ENCODE peak calls at places on chromosomes 16 and 17, in eight cellular contexts. E is IMR-90, K is H1, H is HepG2, Z is A549, M is SK-N-SH, L is GM12878, I is K562. G is an unnamed sample.

GRCh38 chr16:85304337-85304736 is 192.1 kb upstream of the CIBAR2 start:
- DNase-seq in K (no peak), H (no peak), I (no peak), M (no peak), E (no peak), Z (no peak), L (no peak), G (no peak)

GRCh38 chr17:75826561-75827290 is 17.5 kb downstream of the UNC13D start:
- DNase-seq in K (no peak), E (no peak), I (no peak), M (no peak), Z (no peak), L (no peak), H (peak; percentile 48), G (no peak)

GRCh38 chr17:74190154-74190553 is 13.3 kb upstream of the RPL38 start:
- DNase-seq in M (peak; percentile 90), E (peak; percentile 61), H (peak; percentile 44), I (peak; percentile 84), L (no peak), Z (peak; percentile 73), K (no peak), G (no peak)

GRCh38 chr16:62190426-62190825 is 154.2 kb upstream of the CDH8 start:
- DNase-seq in E (no peak), H (peak; percentile 24), L (no peak), K (no peak), Z (peak; percentile 14), M (peak; percentile 31), I (peak; percentile 8), G (no peak)

GRCh38 chr17:55348749-55349354 is 72.8 kb downstream of the MMD start:
- DNase-seq in H (peak; percentile 69), L (no peak), Z (peak; percentile 66), M (peak; percentile 57), I (peak; percentile 43), K (no peak), E (peak; percentile 43), G (peak; percentile 31)

GRCh38 chr17:73342057-73342522 is 30.3 kb upstream of the CDC42EP4 start:
- DNase-seq in L (peak; percentile 20), H (no peak), K (peak; percentile 70), E (peak; percentile 88), I (no peak), Z (peak; percentile 93), M (peak; percentile 69), G (peak; percentile 75)

GRCh38 chr16:17921357-17921978 is 415.1 kb downstream of the NPIPA8 start:
- DNase-seq in H (peak; percentile 64), K (peak; percentile 34), I (peak; percentile 65), Z (peak; percentile 14), E (no peak), M (peak; percentile 6), L (no peak), G (peak; percentile 71)

GRCh38 chr17:64354396-64354795 is 36.3 kb downstream of the PECAM1 start:
- DNase-seq in L (no peak), H (no peak), K (no peak), Z (no peak), M (no peak), E (no peak), I (no peak), G (no peak)

GRCh38 chr17:28499684-28500357 is 6.3 kb upstream of the FOXN1 start:
- DNase-seq in M (no peak), Z (no peak), K (no peak), I (no peak), L (no peak), E (no peak), H (no peak), G (no peak)

GRCh38 chr17:76432712-76433336 is 20.1 kb downstream of the UBE2O start:
- DNase-seq in H (peak; percentile 41), L (no peak), M (no peak), K (no peak), I (no peak), E (peak; percentile 49), Z (peak; percentile 40), G (no peak)

GRCh38 chr17:78486228-78486802 is 90.9 kb downstream of the DNAH17 start:
- DNase-seq in L (no peak), K (no peak), H (no peak), Z (no peak), E (no peak), I (no peak), M (no peak), G (no peak)

GRCh38 chr16:768428-768827 is 7.9 kb downstream of the MSLN start:
- DNase-seq in E (no peak), M (no peak), L (no peak), Z (no peak), K (no peak), H (no peak), I (no peak), G (no peak)

GRCh38 chr17:17344507-17345293 is 41.5 kb downstream of the NT5M start:
- DNase-seq in I (no peak), E (no peak), H (peak; percentile 68), M (no peak), Z (no peak), L (no peak), K (no peak), G (no peak)

GRCh38 chr17:66417300-66417719 is 114.9 kb downstream of the PRKCA start:
- DNase-seq in H (peak; percentile 59), Z (no peak), M (no peak), I (no peak), E (no peak), K (no peak), L (no peak), G (no peak)

GRCh38 chr16:15548482-15548891 is 94.5 kb downstream of the MARF1 start:
- DNase-seq in I (no peak), L (peak; percentile 15), K (no peak), Z (peak; percentile 30), M (no peak), H (peak; percentile 45), E (peak; percentile 16), G (no peak)

GRCh38 chr17:75289832-75290337 is 652 bp upstream of the SLC25A19 start:
- DNase-seq in K (no peak), Z (peak; percentile 70), I (no peak), M (no peak), H (no peak), L (peak; percentile 71), E (peak; percentile 60), G (no peak)

GRCh38 chr16:26826500-26826899 is 240.2 kb upstream of the C16orf82 start:
- DNase-seq in K (no peak), L (no peak), E (no peak), M (no peak), H (no peak), Z (no peak), I (no peak), G (no peak)

GRCh38 chr16:17944345-17944744 is 392.2 kb downstream of the NPIPA8 start:
- DNase-seq in K (no peak), Z (no peak), I (no peak), M (no peak), L (no peak), H (no peak), E (no peak), G (no peak)

GRCh38 chr17:67829331-67829730 is 4.0 kb downstream of the BPTF start:
- DNase-seq in Z (no peak), H (no peak), E (no peak), M (no peak), L (peak; percentile 49), K (no peak), I (no peak), G (no peak)
- TF ChIP-seq USF2 in Z (no peak), H (no peak), E (no peak), M (no peak), L (no peak), K (no peak), I (no peak), G (no peak)

GRCh38 chr16:63983401-63983800 is 1138.5 kb downstream of the CDH11 start:
- DNase-seq in M (no peak), K (no peak), I (no peak), Z (no peak), H (no peak), E (no peak), L (no peak), G (no peak)
- TF ChIP-seq USF2 in M (no peak), K (no peak), I (no peak), Z (no peak), H (no peak), E (no peak), L (no peak), G (no peak)

DNA sequence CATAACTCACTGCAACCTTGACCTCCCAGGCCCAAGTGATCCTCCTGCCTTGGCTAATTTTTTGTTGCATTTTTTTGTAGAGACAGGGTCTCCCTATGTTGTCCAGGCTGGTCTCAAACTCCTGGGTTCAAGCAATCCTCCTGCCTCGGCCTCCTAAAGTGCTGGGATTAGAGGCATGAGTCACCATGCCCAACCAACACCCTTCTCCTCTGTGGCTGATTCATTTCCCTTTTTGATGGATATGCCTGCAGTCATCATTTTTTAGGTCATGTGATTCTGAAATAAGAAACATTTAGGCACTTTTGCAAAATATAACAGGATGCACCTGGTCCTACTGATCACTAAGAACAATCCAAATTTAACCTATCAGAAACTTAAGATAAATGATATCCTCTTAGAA is 44.0 kb upstream of the YPEL2 start:
- DNase-seq in I (no peak), Z (no peak), K (no peak), L (no peak), H (no peak), M (no peak), E (peak; percentile 19), G (no peak)
- TF ChIP-seq USF2 in I (no peak), Z (no peak), K (no peak), L (no peak), H (no peak), M (no peak), E (no peak), G (no peak)

DNA sequence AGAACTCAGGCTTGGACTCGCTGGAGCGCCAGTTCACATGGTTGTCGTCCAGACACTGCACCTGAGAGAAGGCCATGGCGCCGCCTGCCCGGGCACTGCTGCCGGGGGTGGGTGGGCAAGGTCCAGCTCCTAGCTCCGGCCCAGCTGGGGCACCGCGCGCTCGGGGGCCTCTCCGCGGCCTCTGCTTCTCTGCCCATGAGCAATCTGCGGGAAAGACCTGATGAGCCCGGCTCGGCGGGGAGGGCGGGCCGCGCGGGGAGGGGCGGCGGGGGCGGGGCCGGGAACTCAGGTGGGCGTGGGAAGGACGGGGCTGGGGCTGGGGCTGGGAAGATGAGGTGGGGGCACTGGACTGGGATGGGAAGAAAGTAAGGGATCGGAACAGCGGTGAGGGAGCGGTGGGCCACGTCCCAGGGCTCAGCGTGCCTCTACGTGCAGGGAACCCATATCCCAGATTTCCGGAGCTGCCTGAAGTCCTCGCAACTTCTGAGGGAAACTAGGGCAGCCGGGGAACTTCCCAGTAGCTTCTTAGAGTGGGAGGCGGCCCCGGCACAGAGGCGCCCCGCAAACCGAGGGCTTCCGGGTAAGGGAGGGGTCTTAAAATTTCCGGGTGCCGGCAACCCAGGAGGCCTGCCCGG is 481 bp downstream of the FAM83G start:
- DNase-seq in I (peak; percentile 79), K (no peak), L (no peak), M (peak; percentile 54), H (peak; percentile 50), Z (peak; percentile 58), E (peak; percentile 36), G (peak; percentile 62)
- TF ChIP-seq USF2 in I (no peak), K (no peak), L (no peak), M (no peak), H (no peak), Z (no peak), E (no peak), G (no peak)